ENCODE peak calls at places on chromosomes 13 and 19, in ten cellular contexts. T is Calu3, J is lung, U is IMR-90, Z is brain microvascular endothelial cell, L is hepatocyte, P is lower lobe of right lung, G is astrocyte of the cerebellum, A is progenitor cell of endocrine pancreas, R is body of pancreas. E is an unnamed sample.

GRCh38 chr13:76286178-76286577 is 600.0 kb downstream of the KCTD12 start:
- DNase-seq in J (no peak), R (no peak), A (no peak), G (peak; percentile 59), P (no peak), L (no peak), Z (peak; percentile 62), U (peak; percentile 50), T (no peak), E (no peak)

GRCh38 chr13:77896536-77896935 is 22.1 kb downstream of the EDNRB start:
- DNase-seq in R (peak; percentile 21), J (no peak), T (no peak), L (no peak), Z (peak; percentile 30), G (no peak), A (no peak), P (no peak), U (peak; percentile 32), E (no peak)

GRCh38 chr13:56189439-56189838 is 951.3 kb upstream of the PRR20A start:
- DNase-seq in T (no peak), A (no peak), L (no peak), G (no peak), J (no peak), U (no peak), P (no peak), Z (no peak), R (no peak), E (no peak)

GRCh38 chr19:2476451-2477140 is 669 bp downstream of the GADD45B start:
- DNase-seq in R (peak; percentile 52), J (peak; percentile 52), L (peak; percentile 60), P (peak; percentile 70), G (no peak), Z (peak; percentile 77), U (peak; percentile 74), T (no peak), A (no peak), E (peak; percentile 67)

GRCh38 chr13:26482451-26483197 is 74.9 kb upstream of the WASF3 start:
- DNase-seq in P (no peak), U (peak; percentile 74), L (peak; percentile 76), R (peak; percentile 68), T (peak; percentile 59), G (peak; percentile 65), Z (peak; percentile 78), A (peak; percentile 46), J (peak; percentile 63), E (peak; percentile 64)

GRCh38 chr13:36089130-36089529 is 42.1 kb downstream of the DCLK1 start:
- DNase-seq in A (no peak), L (no peak), Z (no peak), T (no peak), U (no peak), P (no peak), G (no peak), J (no peak), R (no peak), E (no peak)

GRCh38 chr19:53958168-53958571 is 4.6 kb upstream of the CACNG8 start:
- DNase-seq in R (no peak), T (peak; percentile 55), L (no peak), P (no peak), G (no peak), Z (no peak), A (no peak), U (no peak), J (no peak), E (no peak)

GRCh38 chr19:46745521-46746280 is at the start of gene FKRP:
- DNase-seq in R (no peak), P (no peak), Z (no peak), T (peak; percentile 32), J (no peak), L (peak; percentile 60), U (no peak), G (no peak), A (no peak), E (no peak)

GRCh38 chr13:40517486-40518311 is 148.7 kb downstream of the FOXO1 start:
- DNase-seq in T (no peak), L (no peak), R (no peak), J (no peak), Z (no peak), U (no peak), A (no peak), G (no peak), P (no peak), E (no peak)

GRCh38 chr19:38658462-38659306 is 11.2 kb downstream of the ACTN4 start:
- DNase-seq in T (peak; percentile 84), P (no peak), G (peak; percentile 100), L (peak; percentile 92), A (no peak), Z (peak; percentile 98), J (peak; percentile 67), R (peak; percentile 86), U (peak; percentile 100), E (peak; percentile 63)

GRCh38 chr19:51948979-51949378 is 21.7 kb downstream of the ZNF613 start:
- DNase-seq in P (no peak), G (no peak), Z (peak; percentile 16), J (no peak), A (no peak), L (no peak), U (peak; percentile 23), T (no peak), R (no peak), E (no peak)

GRCh38 chr13:29255567-29255966 is 339.9 kb downstream of the SLC7A1 start:
- DNase-seq in A (no peak), U (no peak), L (no peak), G (no peak), Z (no peak), P (no peak), T (no peak), R (no peak), J (no peak), E (no peak)

GRCh38 chr13:45989607-45990006 is 62.9 kb downstream of the ZC3H13 start:
- DNase-seq in U (peak; percentile 86), L (no peak), Z (peak; percentile 0), A (no peak), J (no peak), P (no peak), G (peak; percentile 62), R (no peak), T (no peak), E (no peak)

GRCh38 chr19:27974082-27974513 is 1238.9 kb downstream of the UQCRFS1 start:
- DNase-seq in P (no peak), A (peak; percentile 20), Z (peak; percentile 4), U (no peak), G (peak; percentile 55), L (peak; percentile 78), J (no peak), T (peak; percentile 42), R (peak; percentile 41), E (no peak)
- TF ChIP-seq CTCF in P (peak; percentile 26), A (peak; percentile 93), Z (peak; percentile 78), U (peak; percentile 29), G (peak; percentile 92), L (peak; percentile 95), J (no peak), T (peak; percentile 30), R (peak; percentile 64), E (peak; percentile 24)

GRCh38 chr13:100363351-100363750 is 225.2 kb downstream of the GGACT start:
- DNase-seq in A (no peak), Z (peak; percentile 65), L (no peak), T (no peak), U (peak; percentile 70), R (no peak), P (no peak), G (peak; percentile 63), J (no peak), E (no peak)

GRCh38 chr13:100356889-100357288 is 231.7 kb downstream of the GGACT start:
- DNase-seq in U (peak; percentile 64), Z (no peak), A (no peak), P (no peak), R (no peak), G (no peak), L (no peak), J (no peak), T (no peak), E (no peak)

GRCh38 chr13:100362371-100362770 is 226.2 kb downstream of the GGACT start:
- DNase-seq in R (no peak), J (no peak), A (no peak), Z (no peak), T (no peak), P (no peak), G (no peak), U (no peak), L (no peak), E (no peak)

GRCh38 chr13:100361504-100361903 is 227.1 kb downstream of the GGACT start:
- DNase-seq in R (no peak), L (no peak), Z (peak; percentile 57), J (no peak), U (peak; percentile 62), P (no peak), G (no peak), A (no peak), T (no peak), E (no peak)

GRCh38 chr13:100357764-100358163 is 230.8 kb downstream of the GGACT start:
- DNase-seq in U (no peak), Z (no peak), G (no peak), L (no peak), P (no peak), R (no peak), T (no peak), J (no peak), A (no peak), E (no peak)
- TF ChIP-seq CTCF in U (no peak), Z (no peak), G (no peak), L (no peak), P (no peak), R (no peak), T (no peak), J (no peak), A (no peak), E (no peak)

GRCh38 chr19:49428547-49429451 is 3.6 kb downstream of the GFY start:
- DNase-seq in R (no peak), J (no peak), G (no peak), L (no peak), Z (no peak), U (no peak), T (no peak), P (no peak), A (no peak), E (no peak)

GRCh38 chr19:49432141-49433073 is 7.2 kb downstream of the GFY start:
- DNase-seq in Z (no peak), G (no peak), R (no peak), P (no peak), A (no peak), J (no peak), L (no peak), T (no peak), U (no peak), E (no peak)

GRCh38 chr19:49431330-49431749 is 6.2 kb downstream of the GFY start:
- DNase-seq in R (no peak), P (no peak), Z (no peak), G (no peak), U (no peak), L (no peak), J (no peak), T (no peak), A (no peak), E (no peak)

GRCh38 chr19:49430172-49430677 is 5.0 kb downstream of the GFY start:
- DNase-seq in P (no peak), R (no peak), J (no peak), U (no peak), L (no peak), A (no peak), Z (no peak), T (no peak), G (no peak), E (no peak)

GRCh38 chr19:49430678-49431329 is 5.6 kb downstream of the GFY start:
- DNase-seq in R (no peak), J (no peak), T (peak; percentile 20), G (no peak), Z (no peak), P (no peak), U (no peak), A (no peak), L (no peak), E (no peak)
- TF ChIP-seq CTCF in R (no peak), J (no peak), T (no peak), G (no peak), Z (peak; percentile 50), P (no peak), U (peak; percentile 17), A (no peak), L (peak; percentile 3), E (no peak)

GRCh38 chr13:43085545-43085944 is 62.2 kb downstream of the DNAJC15 start:
- DNase-seq in Z (no peak), G (peak; percentile 44), A (no peak), T (no peak), U (peak; percentile 61), R (no peak), L (peak; percentile 32), P (no peak), J (no peak), E (no peak)
- TF ChIP-seq CTCF in Z (peak; percentile 32), G (peak; percentile 4), A (peak; percentile 64), T (peak; percentile 28), U (peak; percentile 63), R (peak; percentile 50), L (peak; percentile 64), P (peak; percentile 64), J (peak; percentile 16), E (peak; percentile 69)